ENCODE peak calls at places on chromosomes 4 and X, in seven cellular contexts. O is lower leg skin; A is transverse colon; N is globus pallidus; D is LHCN-M2; R is caudate nucleus; S is stimulated activated CD4-positive, alpha-beta T cell treated with anti-CD3 and anti-CD28 coated beads, Interleukin-2, amount 100 ng/mL, for 24 hours. T is an unnamed sample.

GRCh38 chr4:25112349-25113008 is 47.8 kb downstream of the SEPSECS start:
- DNase-seq in A (no peak), S (no peak), N (no peak), R (no peak), O (no peak), D (peak), T (no peak)

GRCh38 chr4:173124209-173124865 is 44.3 kb upstream of the GALNT7 start:
- DNase-seq in O (no peak), R (no peak), S (no peak), D (no peak), A (no peak), N (no peak), T (no peak)

GRCh38 chr4:24404281-24404680 is 180.1 kb downstream of the DHX15 start:
- DNase-seq in S (no peak), N (no peak), D (no peak), O (no peak), A (no peak), R (no peak), T (no peak)

GRCh38 chrX:111339212-111339611 is 68.9 kb upstream of the CAPN6 start:
- DNase-seq in O (no peak), S (no peak), R (no peak), D (no peak), A (no peak), N (no peak), T (no peak)

GRCh38 chrX:3320471-3321046 is 25.9 kb downstream of the MXRA5 start:
- DNase-seq in O (no peak), A (no peak), D (no peak), S (no peak), N (no peak), R (no peak), T (no peak)

GRCh38 chr4:103032575-103032974 is 13.1 kb upstream of the SLC9B1 start:
- DNase-seq in S (no peak), O (no peak), N (no peak), R (no peak), D (no peak), A (peak), T (peak)

GRCh38 chrX:11437642-11438379 is 144.6 kb downstream of the AMELX start:
- DNase-seq in R (no peak), S (no peak), D (peak), O (no peak), N (no peak), A (peak), T (no peak)

GRCh38 chrX:19560611-19561010 is 45.3 kb upstream of the MAP3K15 start:
- DNase-seq in R (no peak), O (no peak), D (peak), S (no peak), N (no peak), A (no peak), T (no peak)

GRCh38 chrX:152632445-152633097 is 5.1 kb upstream of the GABRQ start:
- DNase-seq in A (peak), D (peak), R (no peak), S (peak), N (peak), O (no peak), T (peak)

GRCh38 chrX:119516157-119516702 is 48.0 kb downstream of the SLC25A5 start:
- DNase-seq in D (peak), O (no peak), R (peak), S (peak), N (peak), A (peak), T (peak)

GRCh38 chr4:106987314-106987713 is 48.8 kb downstream of the DKK2 start:
- DNase-seq in D (no peak), A (no peak), N (no peak), S (no peak), O (no peak), R (no peak), T (no peak)

GRCh38 chr4:25817059-25817681 is 45.6 kb downstream of the SEL1L3 start:
- DNase-seq in N (no peak), A (no peak), R (no peak), D (peak), S (no peak), O (peak), T (no peak)

GRCh38 chr4:59571805-59572430 is 1628.2 kb upstream of the ADGRL3 start:
- DNase-seq in A (no peak), D (peak), N (no peak), R (no peak), S (no peak), O (no peak), T (peak)

GRCh38 chr4:99317354-99317753 is 3.8 kb downstream of the ADH1B start:
- DNase-seq in R (no peak), A (no peak), N (no peak), D (no peak), S (no peak), O (no peak), T (no peak)

GRCh38 chr4:24557036-24558022 is 27.0 kb downstream of the DHX15 start:
- DNase-seq in S (no peak), A (no peak), N (no peak), O (no peak), R (no peak), D (no peak), T (no peak)

GRCh38 chrX:108347800-108348199 is 90.4 kb downstream of the COL4A6 start:
- DNase-seq in A (no peak), N (no peak), D (no peak), R (no peak), O (no peak), S (no peak), T (no peak)

GRCh38 chrX:24424948-24425347 is 40.1 kb upstream of the PDK3 start:
- DNase-seq in S (no peak), N (no peak), R (no peak), O (no peak), A (peak), D (no peak), T (no peak)

GRCh38 chrX:15334561-15334960 is 762 bp downstream of the PIGA start:
- DNase-seq in R (no peak), S (no peak), N (no peak), D (no peak), O (no peak), A (no peak), T (no peak)

GRCh38 chr4:67934628-67935027 is 28.7 kb downstream of the TMPRSS11A start:
- DNase-seq in O (no peak), A (no peak), D (no peak), N (no peak), R (no peak), S (no peak), T (peak)

GRCh38 chrX:119015407-119016242 is 41.2 kb downstream of the LONRF3 start:
- DNase-seq in S (peak), R (no peak), N (no peak), O (no peak), A (peak), D (peak), T (no peak)

GRCh38 chrX:111447298-111447697 is 35.3 kb upstream of the DCX start:
- DNase-seq in A (no peak), N (peak), O (no peak), R (no peak), D (no peak), S (no peak), T (peak)

GRCh38 chrX:128862557-128862956 is 660.7 kb downstream of the SMARCA1 start:
- DNase-seq in O (no peak), N (no peak), A (no peak), S (no peak), R (no peak), D (no peak), T (no peak)

GRCh38 chr4:95095352-95095974 is 337.7 kb downstream of the BMPR1B start:
- DNase-seq in N (peak), A (no peak), O (no peak), R (no peak), D (peak), S (no peak), T (peak)

GRCh38 chr4:86130160-86130933 is 229.5 kb downstream of the MAPK10 start:
- DNase-seq in N (no peak), D (no peak), O (no peak), A (no peak), R (no peak), S (no peak), T (no peak)

GRCh38 chr4:61332671-61333070 is 132.5 kb downstream of the ADGRL3 start:
- DNase-seq in A (no peak), R (no peak), O (no peak), D (no peak), N (no peak), S (no peak), T (no peak)

GRCh38 chrX:152575331-152575730 is 62.4 kb upstream of the GABRQ start:
- DNase-seq in S (no peak), R (no peak), O (no peak), A (no peak), D (no peak), N (no peak), T (no peak)

GRCh38 chr4:123832173-123833026 is 435.8 kb downstream of the SPRY1 start:
- DNase-seq in S (no peak), A (peak), O (peak), D (peak), R (peak), N (no peak), T (no peak)

GRCh38 chr4:6263541-6264540 is 5.8 kb upstream of the WFS1 start:
- DNase-seq in A (peak), O (no peak), D (peak), N (no peak), S (no peak), R (no peak), T (no peak)

GRCh38 chr4:21470531-21470930 is 478.0 kb downstream of the KCNIP4 start:
- DNase-seq in D (peak), O (no peak), R (no peak), A (no peak), S (no peak), N (no peak), T (peak)

GRCh38 chr4:103754844-103755243 is 35.1 kb upstream of the TACR3 start:
- DNase-seq in A (peak), R (no peak), N (no peak), O (no peak), S (no peak), D (peak), T (peak)

GRCh38 chr4:88211473-88212252 is 53.2 kb upstream of the ABCG2 start:
- DNase-seq in O (no peak), S (peak), A (peak), R (no peak), N (peak), D (peak), T (peak)

GRCh38 chrX:19839770-19840254 is 47.6 kb downstream of the SH3KBP1 start:
- DNase-seq in A (no peak), O (no peak), R (no peak), D (no peak), S (no peak), N (no peak), T (peak)

GRCh38 chr4:179071120-179071519 is 1628.9 kb upstream of the AGA start:
- DNase-seq in A (no peak), S (no peak), D (no peak), O (no peak), N (no peak), R (no peak), T (no peak)

GRCh38 chrX:154727418-154728323 is 23.2 kb downstream of the GAB3 start:
- DNase-seq in R (no peak), D (peak), N (no peak), S (no peak), O (peak), A (peak), T (no peak)

GRCh38 chrX:15468036-15468435 is 25.1 kb downstream of the PIR start:
- DNase-seq in N (peak), D (peak), O (no peak), A (peak), R (no peak), S (no peak), T (no peak)

GRCh38 chr4:137994858-137995257 is 247.3 kb downstream of the SLC7A11 start:
- DNase-seq in R (no peak), A (no peak), N (no peak), S (no peak), D (no peak), O (no peak), T (no peak)